ENCODE peak calls at places on chromosomes 12 and 14, in nine cellular contexts. O, V, H, D, Y, Q, W, Z and S are unnamed samples.

GRCh38 chr12:14473707-14474287 is 93.9 kb downstream of the PLBD1 start:
- DNase-seq in D (no peak), Y (peak; percentile 18), H (no peak), Z (no peak), V (no peak), Q (no peak), O (no peak), W (no peak), S (no peak)

GRCh38 chr14:50542941-50543418 is 10.6 kb upstream of the MAP4K5 start:
- DNase-seq in Q (no peak), W (peak; percentile 33), V (no peak), O (no peak), H (peak; percentile 13), Y (peak; percentile 61), Z (peak; percentile 38), D (peak; percentile 38), S (no peak)

GRCh38 chr14:93727917-93728650 is 60.2 kb downstream of the PRIMA1 start:
- DNase-seq in Q (no peak), Y (no peak), O (no peak), W (no peak), V (no peak), Z (no peak), D (no peak), H (no peak), S (no peak)

GRCh38 chr14:54976316-54976715 is 50.6 kb downstream of the WDHD1 start:
- DNase-seq in H (no peak), Y (peak; percentile 82), D (no peak), Z (no peak), W (no peak), Q (no peak), O (no peak), V (no peak), S (peak; percentile 7)

GRCh38 chr12:68028647-68029046 is 39.4 kb downstream of the IFNG-AS1 start:
- DNase-seq in O (no peak), W (no peak), Y (no peak), D (no peak), V (no peak), H (no peak), Z (no peak), Q (no peak), S (no peak)

GRCh38 chr14:40003773-40004172 is 571.5 kb upstream of the FBXO33 start:
- DNase-seq in V (no peak), Y (no peak), W (no peak), Q (no peak), Z (no peak), D (no peak), H (peak; percentile 7), O (no peak), S (no peak)

GRCh38 chr12:51098611-51099010 is 15.2 kb upstream of the CSRNP2 start:
- DNase-seq in Y (peak; percentile 37), W (no peak), O (no peak), V (no peak), D (no peak), Z (no peak), H (no peak), Q (no peak), S (no peak)

GRCh38 chr12:118680361-118680963 is 300.9 kb upstream of the SRRM4 start:
- DNase-seq in W (no peak), D (no peak), Y (no peak), H (no peak), Z (no peak), V (no peak), O (no peak), Q (no peak), S (no peak)

GRCh38 chr12:48422060-48422459 is 50.3 kb upstream of the ANP32D start:
- DNase-seq in V (no peak), Z (no peak), Y (no peak), D (no peak), O (no peak), H (no peak), W (no peak), Q (no peak), S (no peak)

GRCh38 chr14:61934385-61934784 is 172.2 kb downstream of the SNAPC1 start:
- DNase-seq in V (no peak), O (no peak), Q (no peak), W (no peak), H (no peak), Y (peak; percentile 99), D (no peak), Z (no peak), S (no peak)

GRCh38 chr14:100785626-100786025 is 40.3 kb upstream of the MEG3 start:
- DNase-seq in Y (no peak), W (no peak), Q (no peak), O (no peak), Z (no peak), V (no peak), H (no peak), D (no peak), S (no peak)

GRCh38 chr14:23008836-23009235 is 1.1 kb downstream of the C14orf93 start:
- DNase-seq in H (no peak), O (no peak), V (no peak), W (no peak), Z (no peak), Q (no peak), D (no peak), Y (no peak), S (no peak)

GRCh38 chr14:23005861-23006534 is 3.9 kb downstream of the C14orf93 start:
- DNase-seq in V (no peak), W (no peak), Q (no peak), Z (no peak), Y (peak; percentile 40), H (no peak), D (no peak), O (no peak), S (no peak)

GRCh38 chr14:23006544-23007419 is 3.2 kb downstream of the C14orf93 start:
- DNase-seq in Q (peak; percentile 96), H (peak; percentile 96), D (peak; percentile 98), Z (peak; percentile 97), Y (peak; percentile 97), W (peak; percentile 97), V (peak; percentile 95), O (peak; percentile 82), S (peak; percentile 76)

GRCh38 chr14:23002592-23002991 is 7.4 kb downstream of the C14orf93 start:
- DNase-seq in Z (no peak), O (no peak), W (no peak), Y (no peak), V (no peak), Q (no peak), D (no peak), H (no peak), S (no peak)

GRCh38 chr14:23005451-23005850 is 4.5 kb downstream of the C14orf93 start:
- DNase-seq in D (no peak), W (no peak), V (no peak), H (no peak), Y (no peak), Q (no peak), Z (no peak), O (no peak), S (no peak)
- TF ChIP-seq POLR2A in D (no peak), W (no peak), V (no peak), H (no peak), Y (no peak), Q (no peak), Z (no peak), O (no peak), S (no peak)

DNA sequence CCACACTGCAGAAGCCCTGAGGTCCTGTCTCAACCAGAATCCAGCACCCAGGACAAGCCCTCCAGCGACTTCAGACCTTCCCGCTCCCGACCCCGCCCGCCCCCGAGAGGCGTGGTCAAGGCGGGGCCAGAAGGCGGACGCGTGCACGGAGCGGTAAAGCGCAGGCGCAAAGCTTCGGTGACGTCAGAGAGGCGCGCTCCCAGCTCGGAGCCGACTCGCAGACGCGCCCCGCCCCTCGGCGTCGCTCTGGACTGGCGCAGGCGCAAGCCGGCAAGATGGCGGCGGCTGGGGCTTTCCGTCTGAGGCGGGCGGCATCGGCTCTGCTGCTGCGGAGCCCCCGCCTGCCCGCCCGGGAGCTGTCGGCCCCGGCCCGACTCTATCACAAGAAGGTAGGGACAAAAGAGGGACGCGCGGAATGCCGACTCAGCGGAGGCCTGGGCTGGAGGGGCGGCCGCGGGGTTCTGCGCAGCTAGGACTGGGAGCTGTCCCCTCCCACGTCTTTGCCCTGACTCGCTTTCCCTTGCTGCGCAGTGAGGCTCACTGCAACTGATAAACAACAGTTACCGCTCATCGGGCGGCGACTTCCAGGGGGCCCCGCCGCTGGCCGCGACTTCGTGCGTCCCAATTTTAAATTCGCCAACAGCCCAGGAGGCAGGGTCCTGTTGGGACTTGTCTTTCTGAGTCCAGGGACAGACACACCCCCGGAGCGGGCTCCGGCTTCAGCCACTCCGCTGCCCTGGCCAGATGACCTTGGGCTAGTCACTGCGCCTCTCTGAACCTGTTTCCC is at the start of gene ISCU:
- DNase-seq in D (peak; percentile 98), H (peak; percentile 94), W (peak; percentile 93), Z (peak; percentile 93), O (peak; percentile 88), Q (peak; percentile 90), V (peak; percentile 99), Y (peak; percentile 95), S (peak; percentile 78)
- TF ChIP-seq POLR2A in D (no peak), H (peak; percentile 96), W (peak; percentile 97), Z (no peak), O (peak; percentile 88), Q (peak; percentile 94), V (peak; percentile 92), Y (peak; percentile 88), S (peak; percentile 82)

DNA sequence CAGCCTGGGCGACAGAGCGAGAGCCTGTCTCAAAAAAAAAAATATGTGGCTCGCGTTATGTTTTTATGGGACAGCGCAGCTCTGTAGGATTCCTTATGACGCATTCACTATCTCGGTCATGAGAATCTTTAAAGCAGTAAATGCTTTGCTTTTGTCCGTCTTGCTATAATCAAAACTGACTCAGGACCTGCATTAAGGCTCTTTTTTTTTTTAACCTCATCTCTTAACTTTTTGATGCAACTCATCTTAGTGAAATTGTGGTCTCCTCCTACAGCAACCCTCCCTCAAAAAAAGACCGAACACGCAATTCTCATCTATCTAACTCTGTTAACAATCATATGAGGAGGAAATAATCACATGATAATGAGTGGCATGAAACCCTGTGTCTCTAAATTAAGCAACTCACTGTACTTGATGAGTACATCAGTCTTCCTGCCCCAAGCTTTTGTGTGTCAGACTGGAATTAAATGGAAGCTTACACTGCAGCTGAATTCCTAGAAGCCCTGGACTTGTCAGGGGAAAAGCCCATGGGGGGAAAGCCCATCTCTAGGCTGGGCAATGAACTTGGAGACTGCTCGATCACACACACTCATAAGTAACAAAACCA is 4.3 kb downstream of the P2RX4 start:
- DNase-seq in D (no peak), O (no peak), Y (peak; percentile 42), W (no peak), V (no peak), Z (no peak), H (no peak), Q (no peak), S (no peak)
- TF ChIP-seq POLR2A in D (no peak), O (no peak), Y (no peak), W (no peak), V (no peak), Z (no peak), H (no peak), Q (no peak), S (no peak)

DNA sequence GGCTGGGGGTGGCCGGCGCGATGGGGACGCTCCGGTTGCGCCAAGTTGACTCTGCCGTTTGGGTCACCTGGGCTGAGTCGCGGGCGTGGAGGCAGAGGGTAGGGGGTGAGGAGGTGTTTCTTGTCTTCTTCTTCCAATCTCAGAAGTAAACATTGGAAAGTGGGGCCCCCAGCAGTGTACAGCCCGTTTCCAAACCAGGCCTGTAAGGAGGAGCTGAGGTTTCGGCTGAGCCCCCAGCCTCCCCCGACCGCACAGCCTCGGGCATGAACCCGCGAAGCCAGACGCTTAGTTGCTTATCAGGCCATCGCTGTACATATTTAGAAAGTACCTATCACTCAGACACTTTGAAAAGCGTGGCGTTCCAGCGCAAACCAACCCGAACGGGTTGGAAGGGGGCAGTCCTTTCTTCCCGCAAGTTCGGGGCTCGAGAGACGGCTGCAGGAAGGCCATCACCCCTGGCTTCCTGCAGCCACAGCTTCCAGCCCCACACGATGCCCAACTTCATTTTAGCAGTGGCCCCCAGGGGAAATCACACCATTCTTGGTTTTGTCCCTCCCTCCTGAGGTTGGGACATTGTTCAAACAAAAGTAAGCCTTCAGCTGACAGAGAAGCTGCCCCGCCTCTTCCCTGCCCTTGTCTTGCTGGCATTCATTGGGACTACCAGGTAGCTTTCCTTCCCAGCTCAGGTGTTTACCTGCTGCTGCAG is 164.1 kb downstream of the ZFP36L1 start:
- DNase-seq in D (peak; percentile 79), Y (no peak), Z (peak; percentile 53), H (peak; percentile 72), W (no peak), Q (no peak), O (no peak), V (no peak), S (no peak)
- TF ChIP-seq POLR2A in D (no peak), Y (no peak), Z (no peak), H (peak; percentile 57), W (no peak), Q (no peak), O (no peak), V (no peak), S (no peak)